ENCODE peak calls at places on chromosomes 16 and 17, in four cellular contexts. D is hypothalamus; Z is NCI-H82; F is stimulated activated CD4-positive, alpha-beta T cell treated with anti-CD3 and anti-CD28 coated beads, Interleukin-1b, Interleukin-23, amount 100 ng/mL, for 1 hour. A is an unnamed sample.

GRCh38 chr16:57985204-57986121 is 14.5 kb upstream of the CNGB1 start:
- DNase-seq in F (no peak), Z (no peak), D (no peak), A (no peak)

GRCh38 chr16:2895813-2896212 is 12.8 kb downstream of the FLYWCH2 start:
- DNase-seq in F (no peak), Z (no peak), D (no peak), A (no peak)

GRCh38 chr16:79587897-79588296 is 12.6 kb downstream of the MAF start:
- DNase-seq in Z (no peak), D (no peak), F (no peak), A (no peak)

GRCh38 chr17:32330142-32330541 is 11.8 kb downstream of the C17orf75 start:
- DNase-seq in D (no peak), F (no peak), Z (no peak), A (no peak)

GRCh38 chr17:888998-889401 is 90.6 kb downstream of the NXN start:
- DNase-seq in Z (peak), F (no peak), D (no peak), A (no peak)

GRCh38 chr17:2405247-2405926 is 4.5 kb upstream of the MNT start:
- DNase-seq in F (no peak), Z (peak), D (no peak), A (no peak)

GRCh38 chr16:31224092-31224955 is 7.4 kb upstream of the PYDC1 start:
- DNase-seq in Z (no peak), D (no peak), F (no peak), A (no peak)

GRCh38 chr17:57373071-57373470 is 116.7 kb downstream of the MSI2 start:
- DNase-seq in D (no peak), Z (no peak), F (no peak), A (no peak)

GRCh38 chr16:85262558-85263196 is 150.4 kb upstream of the CIBAR2 start:
- DNase-seq in Z (peak), D (no peak), F (no peak), A (no peak)

GRCh38 chr17:78359936-78360370 is at the start of gene SOCS3:
- DNase-seq in D (peak), F (peak), Z (peak), A (no peak)

GRCh38 chr16:2147378-2147777 is 1.0 kb upstream of the RAB26 start:
- DNase-seq in D (no peak), Z (peak), F (no peak), A (no peak)

GRCh38 chr16:84649511-84649861 is 1.2 kb downstream of the KLHL36 start:
- DNase-seq in Z (no peak), F (no peak), D (no peak), A (no peak)

A was measured in omental fat pad.